ENCODE peak calls at places on chromosomes 11 and 22, in six cellular contexts. One of them, this sample, is unnamed.

GRCh38 chr11:109040303-109040702 is 375.4 kb downstream of the DDX10 start:
- DNase-seq in GM23338: peak
- DNase-seq in WTC11: peak
- DNase-seq in K562: peak
- DNase-seq in H1: peak
- DNase-seq in GM12878: no peak
- DNase-seq in this sample: peak

GRCh38 chr11:16195659-16196058 is 160.7 kb downstream of the SOX6 start:
- DNase-seq in GM23338: no peak
- DNase-seq in WTC11: no peak
- DNase-seq in K562: no peak
- DNase-seq in H1: no peak
- DNase-seq in GM12878: no peak
- DNase-seq in this sample: peak

GRCh38 chr11:111917788-111918187 is 925 bp upstream of the C11orf52 start:
- DNase-seq in GM23338: no peak
- DNase-seq in WTC11: no peak
- DNase-seq in K562: no peak
- DNase-seq in H1: no peak
- DNase-seq in GM12878: no peak
- DNase-seq in this sample: peak

GRCh38 chr11:2271327-2272240 is 1.2 kb upstream of the ASCL2 start:
- DNase-seq in GM23338: peak
- DNase-seq in WTC11: no peak
- DNase-seq in K562: no peak
- DNase-seq in H1: no peak
- DNase-seq in GM12878: no peak
- DNase-seq in this sample: no peak

GRCh38 chr11:76588455-76589325 is 81.9 kb downstream of the LRRC32 start:
- DNase-seq in GM23338: no peak
- DNase-seq in WTC11: no peak
- DNase-seq in K562: no peak
- DNase-seq in H1: no peak
- DNase-seq in GM12878: no peak
- DNase-seq in this sample: no peak

GRCh38 chr11:47477323-47477722 is 28.4 kb upstream of the RAPSN start:
- DNase-seq in GM23338: no peak
- DNase-seq in WTC11: no peak
- DNase-seq in K562: no peak
- DNase-seq in H1: no peak
- DNase-seq in GM12878: no peak
- DNase-seq in this sample: no peak

GRCh38 chr11:12166299-12167092 is 56.1 kb downstream of the MICAL2 start:
- DNase-seq in GM23338: no peak
- DNase-seq in WTC11: no peak
- DNase-seq in K562: no peak
- DNase-seq in H1: no peak
- DNase-seq in GM12878: no peak
- DNase-seq in this sample: no peak

GRCh38 chr11:134402910-134403309 is 9.1 kb downstream of the B3GAT1 start:
- DNase-seq in GM23338: no peak
- DNase-seq in WTC11: no peak
- DNase-seq in K562: no peak
- DNase-seq in H1: no peak
- DNase-seq in GM12878: no peak
- DNase-seq in this sample: no peak

GRCh38 chr11:111912535-111912934 is at the start of gene HSPB2:
- DNase-seq in GM23338: peak
- DNase-seq in WTC11: no peak
- DNase-seq in K562: peak
- DNase-seq in H1: no peak
- DNase-seq in GM12878: no peak
- DNase-seq in this sample: no peak

GRCh38 chr11:57312511-57313021 is 12.2 kb downstream of the TNKS1BP1 start:
- DNase-seq in GM23338: no peak
- DNase-seq in WTC11: no peak
- DNase-seq in K562: no peak
- DNase-seq in H1: no peak
- DNase-seq in GM12878: no peak
- DNase-seq in this sample: no peak

GRCh38 chr11:12185914-12186313 is 75.5 kb downstream of the MICAL2 start:
- DNase-seq in GM23338: no peak
- DNase-seq in WTC11: no peak
- DNase-seq in K562: no peak
- DNase-seq in H1: no peak
- DNase-seq in GM12878: no peak
- DNase-seq in this sample: no peak

DNA sequence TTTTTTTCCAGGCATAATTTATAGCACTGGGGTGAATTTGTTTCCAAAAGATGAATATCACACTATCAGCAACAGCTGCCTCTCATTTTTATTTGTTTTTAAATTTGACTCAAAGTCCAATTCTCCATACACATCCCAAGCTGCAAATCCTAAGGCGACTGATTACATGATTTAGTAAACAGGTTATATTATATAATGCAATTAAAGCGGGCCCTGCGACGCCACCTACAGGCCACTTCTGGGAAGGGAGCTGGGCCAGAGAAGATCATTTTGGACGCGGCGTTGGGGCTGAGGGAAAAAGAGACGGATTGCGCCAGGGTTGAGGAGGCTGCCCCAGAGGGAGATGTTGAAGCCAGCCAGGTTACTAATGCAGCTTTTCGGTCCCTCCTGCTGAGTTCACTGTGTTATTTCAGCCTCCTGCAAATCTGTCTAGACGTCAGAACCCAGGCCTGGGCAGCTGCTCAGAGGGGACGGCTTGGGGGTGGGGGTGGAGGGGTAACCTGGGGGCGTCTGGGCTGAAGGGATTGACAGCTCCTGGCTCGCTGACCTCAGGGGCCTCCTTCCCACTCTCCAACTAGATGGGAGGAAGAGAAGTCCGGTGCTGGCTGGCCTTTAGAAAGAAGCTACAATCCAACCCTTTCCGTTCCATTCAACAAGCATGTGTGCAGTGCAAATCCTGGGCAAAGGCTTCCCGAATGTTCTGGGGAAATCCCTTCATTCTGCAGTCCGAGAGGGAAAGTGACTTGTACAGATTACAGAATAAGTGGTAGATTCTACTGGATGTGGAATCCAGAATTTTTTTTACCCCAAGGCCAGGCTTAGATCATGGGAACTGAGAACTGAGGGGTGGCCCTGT is 150.1 kb downstream of the FEZ1 start:
- DNase-seq in GM23338: peak
- DNase-seq in WTC11: peak
- DNase-seq in K562: peak
- DNase-seq in H1: no peak
- DNase-seq in GM12878: no peak
- DNase-seq in this sample: peak
- TF ChIP-seq CREB1 in GM23338: no peak
- TF ChIP-seq CREB1 in WTC11: no peak
- TF ChIP-seq CREB1 in K562: no peak
- TF ChIP-seq CREB1 in H1: no peak
- TF ChIP-seq CREB1 in GM12878: no peak
- TF ChIP-seq CREB1 in this sample: no peak

DNA sequence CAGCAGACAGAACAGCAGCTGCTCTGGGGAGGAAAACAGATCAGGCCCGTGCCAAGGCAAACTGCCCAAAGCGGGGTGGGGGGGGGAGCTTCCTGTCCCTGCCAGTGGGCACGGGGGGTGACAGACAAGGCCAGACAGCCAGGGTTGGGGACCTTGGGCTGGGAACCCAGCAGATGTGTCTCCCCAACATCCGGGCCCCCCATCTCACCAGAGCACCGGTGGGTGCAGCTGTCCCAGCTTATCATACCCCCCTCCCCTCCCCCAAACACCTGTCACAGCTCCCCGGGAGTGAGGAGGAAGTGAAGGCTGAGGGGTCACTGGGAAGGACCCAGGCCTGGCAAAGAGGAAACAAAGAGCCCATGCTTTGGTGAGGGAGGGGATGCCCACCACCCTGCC is 1.3 kb downstream of the PPP1R14B start:
- DNase-seq in GM23338: no peak
- DNase-seq in WTC11: no peak
- DNase-seq in K562: no peak
- DNase-seq in H1: no peak
- DNase-seq in GM12878: no peak
- DNase-seq in this sample: no peak
- TF ChIP-seq CREB1 in GM23338: no peak
- TF ChIP-seq CREB1 in WTC11: no peak
- TF ChIP-seq CREB1 in K562: no peak
- TF ChIP-seq CREB1 in H1: no peak
- TF ChIP-seq CREB1 in GM12878: no peak
- TF ChIP-seq CREB1 in this sample: no peak

GRCh38 chr11:27234043-27234668 is 128.9 kb downstream of the CCDC34 start:
- DNase-seq in GM23338: no peak
- DNase-seq in WTC11: no peak
- DNase-seq in K562: no peak
- DNase-seq in H1: no peak
- DNase-seq in GM12878: peak
- DNase-seq in this sample: peak
- TF ChIP-seq CREB1 in GM23338: no peak
- TF ChIP-seq CREB1 in WTC11: no peak
- TF ChIP-seq CREB1 in K562: no peak
- TF ChIP-seq CREB1 in H1: no peak
- TF ChIP-seq CREB1 in GM12878: peak
- TF ChIP-seq CREB1 in this sample: no peak

GRCh38 chr11:102580185-102580951 is 44.8 kb downstream of the MMP20 start:
- DNase-seq in GM23338: no peak
- DNase-seq in WTC11: no peak
- DNase-seq in K562: no peak
- DNase-seq in H1: no peak
- DNase-seq in GM12878: no peak
- DNase-seq in this sample: no peak
- TF ChIP-seq CREB1 in GM23338: no peak
- TF ChIP-seq CREB1 in WTC11: no peak
- TF ChIP-seq CREB1 in K562: no peak
- TF ChIP-seq CREB1 in H1: no peak
- TF ChIP-seq CREB1 in GM12878: no peak
- TF ChIP-seq CREB1 in this sample: no peak

GRCh38 chr11:82732348-82732733 is 1.3 kb downstream of the FAM181B start:
- DNase-seq in GM23338: peak
- DNase-seq in WTC11: peak
- DNase-seq in K562: no peak
- DNase-seq in H1: no peak
- DNase-seq in GM12878: no peak
- DNase-seq in this sample: no peak
- TF ChIP-seq CREB1 in GM23338: no peak
- TF ChIP-seq CREB1 in WTC11: no peak
- TF ChIP-seq CREB1 in K562: no peak
- TF ChIP-seq CREB1 in H1: no peak
- TF ChIP-seq CREB1 in GM12878: no peak
- TF ChIP-seq CREB1 in this sample: no peak

DNA sequence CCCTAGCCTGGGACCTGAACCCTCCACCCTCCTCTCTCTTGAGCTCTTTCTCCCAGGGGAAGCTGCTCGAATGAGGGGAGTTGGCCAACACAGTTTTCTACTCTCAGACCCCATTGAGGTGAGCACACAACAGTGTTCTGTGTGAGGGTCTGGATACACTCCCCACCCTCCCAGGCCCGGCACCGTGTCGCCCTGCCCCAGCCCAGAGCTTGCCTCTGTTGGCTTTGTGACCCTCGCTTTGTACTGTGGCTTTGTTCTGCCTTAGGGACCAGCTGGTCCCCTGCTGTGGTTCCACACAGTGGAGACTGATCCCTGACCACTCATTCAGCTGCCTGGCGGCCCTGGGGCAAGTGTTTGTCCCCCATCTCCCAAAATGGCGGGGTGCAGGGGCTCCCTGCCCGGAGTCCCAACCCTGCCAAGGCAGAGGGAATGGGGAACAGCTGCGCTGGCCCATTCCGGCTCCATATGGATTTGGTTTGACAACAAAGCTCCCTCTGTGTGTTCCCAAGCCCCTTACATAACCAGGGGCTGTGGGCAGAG is 8.3 kb downstream of the ST3GAL4 start:
- DNase-seq in GM23338: no peak
- DNase-seq in WTC11: no peak
- DNase-seq in K562: no peak
- DNase-seq in H1: no peak
- DNase-seq in GM12878: no peak
- DNase-seq in this sample: no peak
- TF ChIP-seq CREB1 in GM23338: no peak
- TF ChIP-seq CREB1 in WTC11: no peak
- TF ChIP-seq CREB1 in K562: no peak
- TF ChIP-seq CREB1 in H1: no peak
- TF ChIP-seq CREB1 in GM12878: no peak
- TF ChIP-seq CREB1 in this sample: no peak

DNA sequence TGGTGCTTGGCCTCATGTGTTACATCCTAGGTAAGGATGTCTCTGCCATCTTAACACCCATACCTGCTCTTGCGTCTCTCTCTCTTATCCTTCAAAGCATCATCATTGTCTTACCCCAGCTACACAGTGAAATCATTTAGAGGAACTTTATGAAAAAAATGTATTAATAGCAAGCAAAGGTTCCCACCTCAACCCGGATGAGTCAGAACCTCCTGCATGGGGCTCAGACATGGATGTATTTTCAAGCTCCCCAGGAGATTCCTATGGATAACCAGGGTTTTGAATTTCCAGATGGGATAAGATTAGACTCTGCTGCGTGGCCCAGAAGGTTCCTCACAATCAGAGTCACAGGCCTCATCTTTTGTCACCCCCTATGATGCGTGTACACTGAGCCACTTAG is 89.1 kb upstream of the NNMT start:
- DNase-seq in GM23338: no peak
- DNase-seq in WTC11: no peak
- DNase-seq in K562: no peak
- DNase-seq in H1: no peak
- DNase-seq in GM12878: no peak
- DNase-seq in this sample: no peak
- TF ChIP-seq CREB1 in GM23338: no peak
- TF ChIP-seq CREB1 in WTC11: no peak
- TF ChIP-seq CREB1 in K562: no peak
- TF ChIP-seq CREB1 in H1: no peak
- TF ChIP-seq CREB1 in GM12878: no peak
- TF ChIP-seq CREB1 in this sample: no peak

GRCh38 chr22:42335839-42336378 is 65.5 kb upstream of the TCF20 start:
- DNase-seq in GM23338: no peak
- DNase-seq in WTC11: no peak
- DNase-seq in K562: no peak
- DNase-seq in H1: no peak
- DNase-seq in GM12878: no peak
- DNase-seq in this sample: no peak
- TF ChIP-seq CREB1 in GM23338: no peak
- TF ChIP-seq CREB1 in WTC11: no peak
- TF ChIP-seq CREB1 in K562: no peak
- TF ChIP-seq CREB1 in H1: no peak
- TF ChIP-seq CREB1 in GM12878: no peak
- TF ChIP-seq CREB1 in this sample: no peak

DNA sequence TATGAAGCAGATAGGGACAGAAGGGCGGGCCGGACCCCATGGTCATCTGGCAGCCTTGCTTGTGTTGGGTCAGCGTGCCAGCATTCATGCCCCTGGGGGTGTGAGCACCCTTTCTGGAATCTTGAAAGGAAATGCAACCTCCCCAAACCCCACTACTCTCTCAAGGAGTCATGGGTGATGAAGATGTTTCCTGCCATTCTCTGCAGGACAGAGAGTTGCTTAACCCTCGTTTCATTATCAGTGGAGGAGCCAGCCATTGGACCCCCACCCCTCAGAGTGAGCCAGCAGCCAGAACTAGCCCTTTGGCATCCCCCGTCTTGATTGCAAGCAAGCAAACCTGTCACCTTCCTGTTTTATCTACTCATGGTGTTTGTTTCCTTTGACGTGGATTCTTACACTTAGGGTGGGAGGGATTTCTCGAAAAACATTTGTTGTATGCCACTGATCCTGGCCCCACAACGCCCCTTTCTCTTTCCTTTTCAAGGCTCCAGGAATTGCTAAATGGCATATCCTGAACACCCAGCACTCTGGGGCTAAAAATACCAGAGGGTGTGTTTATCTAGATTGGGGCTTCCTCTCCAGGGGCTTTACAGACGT is 258.3 kb downstream of the ETS1 start:
- DNase-seq in GM23338: no peak
- DNase-seq in WTC11: no peak
- DNase-seq in K562: no peak
- DNase-seq in H1: no peak
- DNase-seq in GM12878: no peak
- DNase-seq in this sample: no peak
- TF ChIP-seq CREB1 in GM23338: no peak
- TF ChIP-seq CREB1 in WTC11: no peak
- TF ChIP-seq CREB1 in K562: no peak
- TF ChIP-seq CREB1 in H1: no peak
- TF ChIP-seq CREB1 in GM12878: no peak
- TF ChIP-seq CREB1 in this sample: no peak